ENCODE peak calls at places on chromosomes 2 and 18, in six cellular contexts. B is transverse colon, L is adrenal gland, Y is ovary, N is endothelial cell of umbilical vein, O is HCT116. D is an unnamed sample.

GRCh38 chr2:234333168-234334130 is 163.4 kb downstream of the ARL4C start:
- DNase-seq in L (no peak), Y (no peak), O (no peak), N (no peak), B (no peak), D (no peak)

GRCh38 chr2:146004470-146004869 is 1484.6 kb upstream of the ZEB2 start:
- DNase-seq in Y (no peak), O (no peak), B (no peak), L (no peak), N (peak; percentile 14), D (no peak)

GRCh38 chr2:226286916-226287315 is 512.7 kb downstream of the IRS1 start:
- DNase-seq in B (no peak), Y (no peak), L (no peak), N (no peak), O (no peak), D (no peak)

GRCh38 chr2:180790891-180791290 is 189.5 kb upstream of the UBE2E3 start:
- DNase-seq in N (no peak), Y (no peak), B (no peak), O (no peak), L (no peak), D (no peak)

GRCh38 chr2:39920318-39920775 is 141.3 kb upstream of the THUMPD2 start:
- DNase-seq in O (no peak), B (no peak), N (no peak), Y (no peak), L (no peak), D (no peak)

GRCh38 chr2:63831176-63831575 is 10.5 kb upstream of the UGP2 start:
- DNase-seq in B (no peak), N (no peak), L (no peak), Y (no peak), O (no peak), D (no peak)

GRCh38 chr18:61464551-61465102 is 131.4 kb downstream of the CDH20 start:
- DNase-seq in O (no peak), Y (no peak), L (no peak), N (no peak), B (no peak), D (no peak)

GRCh38 chr18:44896817-44897216 is 216.1 kb downstream of the SETBP1 start:
- DNase-seq in Y (no peak), B (no peak), N (no peak), O (no peak), L (no peak), D (no peak)

GRCh38 chr2:203579730-203580129 is 44.6 kb upstream of the RAPH1 start:
- DNase-seq in N (no peak), L (no peak), B (no peak), O (no peak), Y (no peak), D (no peak)

GRCh38 chr2:207483066-207483465 is 46.7 kb upstream of the CREB1 start:
- DNase-seq in O (no peak), Y (no peak), L (no peak), N (no peak), B (no peak), D (no peak)

GRCh38 chr18:44826418-44827259 is 146.0 kb downstream of the SETBP1 start:
- DNase-seq in N (peak; percentile 91), Y (peak; percentile 87), L (peak; percentile 87), B (peak; percentile 81), O (no peak), D (no peak)

GRCh38 chr2:238527565-238527964 is 100.8 kb downstream of the ASB1 start:
- DNase-seq in N (no peak), O (no peak), L (no peak), B (no peak), Y (no peak), D (no peak)

GRCh38 chr18:55402731-55403405 is 185.1 kb downstream of the TCF4 start:
- DNase-seq in B (no peak), O (no peak), L (no peak), Y (no peak), N (peak; percentile 97), D (no peak)

GRCh38 chr2:128555433-128555832 is 236.8 kb upstream of the HS6ST1 start:
- DNase-seq in Y (no peak), B (no peak), L (peak; percentile 7), O (no peak), N (no peak), D (no peak)

GRCh38 chr2:212484563-212485080 is 54.0 kb downstream of the ERBB4 start:
- DNase-seq in N (no peak), L (no peak), O (no peak), Y (no peak), B (no peak), D (no peak)

GRCh38 chr18:374735-375168 is 106.9 kb upstream of the THOC1 start:
- DNase-seq in L (no peak), Y (no peak), O (no peak), B (no peak), N (peak; percentile 20), D (no peak)

GRCh38 chr2:71001592-71002570 is 7.2 kb upstream of the TEX261 start:
- DNase-seq in N (no peak), B (no peak), O (no peak), Y (no peak), L (no peak), D (no peak)

GRCh38 chr2:157152362-157152761 is 105.1 kb upstream of the GALNT5 start:
- DNase-seq in N (no peak), B (no peak), O (no peak), L (no peak), Y (no peak), D (no peak)

GRCh38 chr2:232447091-232447620 is 8.8 kb upstream of the ALPI start:
- DNase-seq in N (no peak), Y (peak; percentile 18), O (no peak), B (no peak), L (peak; percentile 31), D (no peak)

GRCh38 chr2:232444409-232445148 is 11.4 kb upstream of the ALPI start:
- DNase-seq in O (peak; percentile 56), L (peak; percentile 80), Y (no peak), B (peak; percentile 60), N (peak; percentile 46), D (peak; percentile 86)

GRCh38 chr2:232449964-232450363 is 6.0 kb upstream of the ALPI start:
- DNase-seq in O (no peak), B (no peak), L (peak; percentile 35), N (no peak), Y (no peak), D (no peak)

GRCh38 chr2:232447638-232448472 is 8.1 kb upstream of the ALPI start:
- DNase-seq in Y (peak; percentile 22), N (no peak), O (no peak), L (peak; percentile 45), B (no peak), D (no peak)
- TF ChIP-seq POLR2A in Y (no peak), N (no peak), O (no peak), L (no peak), B (no peak), D (no peak)

GRCh38 chr2:109150559-109150958 is 21.6 kb downstream of the SH3RF3 start:
- DNase-seq in L (no peak), N (no peak), B (no peak), O (no peak), Y (no peak), D (no peak)

GRCh38 chr2:109151519-109151918 is 22.5 kb downstream of the SH3RF3 start:
- DNase-seq in L (no peak), Y (no peak), O (no peak), B (no peak), N (no peak), D (no peak)

GRCh38 chr2:109147405-109147804 is 18.4 kb downstream of the SH3RF3 start:
- DNase-seq in O (no peak), N (no peak), B (no peak), Y (no peak), L (no peak), D (no peak)

GRCh38 chr2:109148347-109148746 is 19.3 kb downstream of the SH3RF3 start:
- DNase-seq in Y (no peak), L (no peak), B (no peak), N (no peak), O (no peak), D (no peak)

GRCh38 chr2:109148991-109149645 is 20.1 kb downstream of the SH3RF3 start:
- DNase-seq in B (no peak), L (no peak), Y (no peak), O (no peak), N (no peak), D (no peak)
- TF ChIP-seq POLR2A in B (no peak), L (no peak), Y (no peak), O (no peak), N (no peak), D (no peak)

DNA sequence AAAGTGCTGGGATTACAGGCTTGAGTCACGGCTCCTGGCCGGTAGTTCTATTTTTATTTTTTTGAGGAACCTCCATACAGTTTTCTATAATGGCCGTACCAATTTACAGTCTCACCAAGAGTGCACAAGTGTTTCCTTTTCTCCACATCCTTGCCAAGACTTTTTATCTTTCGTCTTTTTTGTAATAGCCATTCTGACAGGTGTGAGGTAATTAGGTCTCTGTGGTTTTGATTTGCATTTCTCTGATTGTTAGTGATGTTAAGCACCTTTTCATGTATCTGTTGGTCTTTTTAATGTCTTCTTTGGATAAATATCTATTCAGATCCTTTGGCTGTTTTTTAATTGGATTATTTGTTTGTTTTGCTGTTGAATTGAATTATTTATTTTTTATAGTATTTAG is 9.3 kb downstream of the ARMC9 start:
- DNase-seq in O (no peak), Y (no peak), L (no peak), B (no peak), N (no peak), D (no peak)
- TF ChIP-seq POLR2A in O (no peak), Y (no peak), L (no peak), B (no peak), N (no peak), D (no peak)

GRCh38 chr2:236166781-236167296 is 1.3 kb downstream of the GBX2 start:
- DNase-seq in L (no peak), B (no peak), O (no peak), N (peak; percentile 27), Y (no peak), D (no peak)

GRCh38 chr2:236169151-236169721 is 1.1 kb upstream of the GBX2 start:
- DNase-seq in O (no peak), Y (no peak), L (no peak), N (peak; percentile 21), B (no peak), D (no peak)

GRCh38 chr2:236169741-236170654 is 1.8 kb upstream of the GBX2 start:
- DNase-seq in O (no peak), L (no peak), B (no peak), Y (no peak), N (no peak), D (no peak)

GRCh38 chr2:236167297-236168109 is 683 bp downstream of the GBX2 start:
- DNase-seq in N (peak; percentile 74), Y (no peak), O (no peak), B (no peak), L (no peak), D (no peak)

GRCh38 chr2:236168110-236169067 is at the start of gene GBX2:
- DNase-seq in N (peak; percentile 92), O (peak; percentile 80), B (peak; percentile 28), Y (no peak), L (no peak), D (peak; percentile 79)
- TF ChIP-seq POLR2A in N (peak; percentile 77), O (peak; percentile 56), B (no peak), Y (no peak), L (no peak), D (peak; percentile 87)

D was measured in H54.